ENCODE peak calls at places on chromosomes 3 and 15, in four cellular contexts. One of them, this sample, is unnamed.

GRCh38 chr3:131608296-131608695 is 105.5 kb upstream of the MRPL3 start:
- DNase-seq in activated T-helper 9 cell treated with anti-CD3 and anti-CD28 coated beads, Interleukin-2, amount 50 U/mL, for 16 hours: no peak
- DNase-seq in activated naive CD8-positive, alpha-beta T cell treated with anti-CD3 and anti-CD28 coated beads, Interleukin-2, amount 10 ng/mL, durations not matched to agents 7 days and 5 days: no peak
- DNase-seq in NCI-H1105 treated with DMSO at 0.1 percent for 48 hours: no peak
- DNase-seq in this sample: no peak

GRCh38 chr3:48470286-48470685 is 23.7 kb downstream of the ATRIP start:
- DNase-seq in NCI-H1105 treated with DMSO at 0.1 percent for 48 hours: no peak
- DNase-seq in activated naive CD8-positive, alpha-beta T cell treated with anti-CD3 and anti-CD28 coated beads, Interleukin-2, amount 10 ng/mL, durations not matched to agents 7 days and 5 days: peak
- DNase-seq in activated T-helper 9 cell treated with anti-CD3 and anti-CD28 coated beads, Interleukin-2, amount 50 U/mL, for 16 hours: no peak
- DNase-seq in this sample: no peak

GRCh38 chr15:66997212-66997611 is 68.2 kb upstream of the SMAD3 start:
- DNase-seq in activated naive CD8-positive, alpha-beta T cell treated with anti-CD3 and anti-CD28 coated beads, Interleukin-2, amount 10 ng/mL, durations not matched to agents 7 days and 5 days: no peak
- DNase-seq in activated T-helper 9 cell treated with anti-CD3 and anti-CD28 coated beads, Interleukin-2, amount 50 U/mL, for 16 hours: no peak
- DNase-seq in NCI-H1105 treated with DMSO at 0.1 percent for 48 hours: no peak
- DNase-seq in this sample: peak

GRCh38 chr3:7484636-7485035 is 623.7 kb downstream of the GRM7 start:
- DNase-seq in activated naive CD8-positive, alpha-beta T cell treated with anti-CD3 and anti-CD28 coated beads, Interleukin-2, amount 10 ng/mL, durations not matched to agents 7 days and 5 days: no peak
- DNase-seq in NCI-H1105 treated with DMSO at 0.1 percent for 48 hours: no peak
- DNase-seq in activated T-helper 9 cell treated with anti-CD3 and anti-CD28 coated beads, Interleukin-2, amount 50 U/mL, for 16 hours: no peak
- DNase-seq in this sample: no peak

GRCh38 chr3:73502609-73503560 is 121.9 kb downstream of the PDZRN3 start:
- DNase-seq in activated T-helper 9 cell treated with anti-CD3 and anti-CD28 coated beads, Interleukin-2, amount 50 U/mL, for 16 hours: peak
- DNase-seq in activated naive CD8-positive, alpha-beta T cell treated with anti-CD3 and anti-CD28 coated beads, Interleukin-2, amount 10 ng/mL, durations not matched to agents 7 days and 5 days: peak
- DNase-seq in NCI-H1105 treated with DMSO at 0.1 percent for 48 hours: peak
- DNase-seq in this sample: peak

GRCh38 chr15:45091161-45091560 is 22.8 kb downstream of the DUOX2 start:
- DNase-seq in activated naive CD8-positive, alpha-beta T cell treated with anti-CD3 and anti-CD28 coated beads, Interleukin-2, amount 10 ng/mL, durations not matched to agents 7 days and 5 days: no peak
- DNase-seq in NCI-H1105 treated with DMSO at 0.1 percent for 48 hours: no peak
- DNase-seq in activated T-helper 9 cell treated with anti-CD3 and anti-CD28 coated beads, Interleukin-2, amount 50 U/mL, for 16 hours: no peak
- DNase-seq in this sample: peak

GRCh38 chr15:38189651-38190280 is 62.9 kb upstream of the SPRED1 start:
- DNase-seq in NCI-H1105 treated with DMSO at 0.1 percent for 48 hours: no peak
- DNase-seq in activated naive CD8-positive, alpha-beta T cell treated with anti-CD3 and anti-CD28 coated beads, Interleukin-2, amount 10 ng/mL, durations not matched to agents 7 days and 5 days: no peak
- DNase-seq in activated T-helper 9 cell treated with anti-CD3 and anti-CD28 coated beads, Interleukin-2, amount 50 U/mL, for 16 hours: no peak
- DNase-seq in this sample: no peak

GRCh38 chr15:74396445-74397238 is 29.2 kb upstream of the CYP11A1 start:
- DNase-seq in activated T-helper 9 cell treated with anti-CD3 and anti-CD28 coated beads, Interleukin-2, amount 50 U/mL, for 16 hours: no peak
- DNase-seq in NCI-H1105 treated with DMSO at 0.1 percent for 48 hours: no peak
- DNase-seq in activated naive CD8-positive, alpha-beta T cell treated with anti-CD3 and anti-CD28 coated beads, Interleukin-2, amount 10 ng/mL, durations not matched to agents 7 days and 5 days: no peak
- DNase-seq in this sample: no peak

GRCh38 chr15:74340139-74340538 is 27.3 kb downstream of the CYP11A1 start:
- DNase-seq in activated naive CD8-positive, alpha-beta T cell treated with anti-CD3 and anti-CD28 coated beads, Interleukin-2, amount 10 ng/mL, durations not matched to agents 7 days and 5 days: no peak
- DNase-seq in activated T-helper 9 cell treated with anti-CD3 and anti-CD28 coated beads, Interleukin-2, amount 50 U/mL, for 16 hours: no peak
- DNase-seq in NCI-H1105 treated with DMSO at 0.1 percent for 48 hours: no peak
- DNase-seq in this sample: no peak

GRCh38 chr3:16316847-16317560 is 52.0 kb downstream of the OXNAD1 start:
- DNase-seq in NCI-H1105 treated with DMSO at 0.1 percent for 48 hours: no peak
- DNase-seq in activated T-helper 9 cell treated with anti-CD3 and anti-CD28 coated beads, Interleukin-2, amount 50 U/mL, for 16 hours: no peak
- DNase-seq in activated naive CD8-positive, alpha-beta T cell treated with anti-CD3 and anti-CD28 coated beads, Interleukin-2, amount 10 ng/mL, durations not matched to agents 7 days and 5 days: no peak
- DNase-seq in this sample: no peak

GRCh38 chr3:63943678-63944077 is 31.5 kb upstream of the SCAANT1 start:
- DNase-seq in NCI-H1105 treated with DMSO at 0.1 percent for 48 hours: no peak
- DNase-seq in activated naive CD8-positive, alpha-beta T cell treated with anti-CD3 and anti-CD28 coated beads, Interleukin-2, amount 10 ng/mL, durations not matched to agents 7 days and 5 days: no peak
- DNase-seq in activated T-helper 9 cell treated with anti-CD3 and anti-CD28 coated beads, Interleukin-2, amount 50 U/mL, for 16 hours: no peak
- DNase-seq in this sample: no peak

GRCh38 chr3:101149707-101150106 is 156.5 kb upstream of the ABI3BP start:
- DNase-seq in activated T-helper 9 cell treated with anti-CD3 and anti-CD28 coated beads, Interleukin-2, amount 50 U/mL, for 16 hours: no peak
- DNase-seq in NCI-H1105 treated with DMSO at 0.1 percent for 48 hours: no peak
- DNase-seq in activated naive CD8-positive, alpha-beta T cell treated with anti-CD3 and anti-CD28 coated beads, Interleukin-2, amount 10 ng/mL, durations not matched to agents 7 days and 5 days: no peak
- DNase-seq in this sample: no peak

GRCh38 chr3:24829632-24830229 is 335.1 kb upstream of the THRB start:
- DNase-seq in activated T-helper 9 cell treated with anti-CD3 and anti-CD28 coated beads, Interleukin-2, amount 50 U/mL, for 16 hours: no peak
- DNase-seq in NCI-H1105 treated with DMSO at 0.1 percent for 48 hours: peak
- DNase-seq in activated naive CD8-positive, alpha-beta T cell treated with anti-CD3 and anti-CD28 coated beads, Interleukin-2, amount 10 ng/mL, durations not matched to agents 7 days and 5 days: no peak
- DNase-seq in this sample: no peak

GRCh38 chr15:99956022-99956775 is 223.0 kb upstream of the LYSMD4 start:
- DNase-seq in activated naive CD8-positive, alpha-beta T cell treated with anti-CD3 and anti-CD28 coated beads, Interleukin-2, amount 10 ng/mL, durations not matched to agents 7 days and 5 days: no peak
- DNase-seq in activated T-helper 9 cell treated with anti-CD3 and anti-CD28 coated beads, Interleukin-2, amount 50 U/mL, for 16 hours: no peak
- DNase-seq in NCI-H1105 treated with DMSO at 0.1 percent for 48 hours: no peak
- DNase-seq in this sample: no peak

GRCh38 chr15:40688932-40689799 is 5.8 kb upstream of the RAD51 start:
- DNase-seq in NCI-H1105 treated with DMSO at 0.1 percent for 48 hours: no peak
- DNase-seq in activated T-helper 9 cell treated with anti-CD3 and anti-CD28 coated beads, Interleukin-2, amount 50 U/mL, for 16 hours: no peak
- DNase-seq in activated naive CD8-positive, alpha-beta T cell treated with anti-CD3 and anti-CD28 coated beads, Interleukin-2, amount 10 ng/mL, durations not matched to agents 7 days and 5 days: no peak
- DNase-seq in this sample: no peak

GRCh38 chr3:177521305-177521704 is 324.0 kb upstream of the TBL1XR1 start:
- DNase-seq in activated T-helper 9 cell treated with anti-CD3 and anti-CD28 coated beads, Interleukin-2, amount 50 U/mL, for 16 hours: no peak
- DNase-seq in activated naive CD8-positive, alpha-beta T cell treated with anti-CD3 and anti-CD28 coated beads, Interleukin-2, amount 10 ng/mL, durations not matched to agents 7 days and 5 days: no peak
- DNase-seq in NCI-H1105 treated with DMSO at 0.1 percent for 48 hours: no peak
- DNase-seq in this sample: no peak

GRCh38 chr15:62934236-62934971 is 108.1 kb upstream of the TPM1 start:
- DNase-seq in NCI-H1105 treated with DMSO at 0.1 percent for 48 hours: no peak
- DNase-seq in activated T-helper 9 cell treated with anti-CD3 and anti-CD28 coated beads, Interleukin-2, amount 50 U/mL, for 16 hours: no peak
- DNase-seq in activated naive CD8-positive, alpha-beta T cell treated with anti-CD3 and anti-CD28 coated beads, Interleukin-2, amount 10 ng/mL, durations not matched to agents 7 days and 5 days: no peak
- DNase-seq in this sample: no peak

GRCh38 chr3:18477620-18478019 is 52.5 kb upstream of the SATB1 start:
- DNase-seq in activated T-helper 9 cell treated with anti-CD3 and anti-CD28 coated beads, Interleukin-2, amount 50 U/mL, for 16 hours: no peak
- DNase-seq in NCI-H1105 treated with DMSO at 0.1 percent for 48 hours: no peak
- DNase-seq in activated naive CD8-positive, alpha-beta T cell treated with anti-CD3 and anti-CD28 coated beads, Interleukin-2, amount 10 ng/mL, durations not matched to agents 7 days and 5 days: no peak
- DNase-seq in this sample: no peak

GRCh38 chr3:82276992-82277391 is 515.5 kb upstream of the GBE1 start:
- DNase-seq in activated T-helper 9 cell treated with anti-CD3 and anti-CD28 coated beads, Interleukin-2, amount 50 U/mL, for 16 hours: no peak
- DNase-seq in NCI-H1105 treated with DMSO at 0.1 percent for 48 hours: no peak
- DNase-seq in activated naive CD8-positive, alpha-beta T cell treated with anti-CD3 and anti-CD28 coated beads, Interleukin-2, amount 10 ng/mL, durations not matched to agents 7 days and 5 days: no peak
- DNase-seq in this sample: no peak

GRCh38 chr15:45913451-45913850 is 278.6 kb downstream of the SQOR start:
- DNase-seq in NCI-H1105 treated with DMSO at 0.1 percent for 48 hours: no peak
- DNase-seq in activated naive CD8-positive, alpha-beta T cell treated with anti-CD3 and anti-CD28 coated beads, Interleukin-2, amount 10 ng/mL, durations not matched to agents 7 days and 5 days: no peak
- DNase-seq in activated T-helper 9 cell treated with anti-CD3 and anti-CD28 coated beads, Interleukin-2, amount 50 U/mL, for 16 hours: no peak
- DNase-seq in this sample: no peak

GRCh38 chr3:97432914-97433313 is 331.6 kb upstream of the ARL6 start:
- DNase-seq in activated naive CD8-positive, alpha-beta T cell treated with anti-CD3 and anti-CD28 coated beads, Interleukin-2, amount 10 ng/mL, durations not matched to agents 7 days and 5 days: no peak
- DNase-seq in activated T-helper 9 cell treated with anti-CD3 and anti-CD28 coated beads, Interleukin-2, amount 50 U/mL, for 16 hours: no peak
- DNase-seq in NCI-H1105 treated with DMSO at 0.1 percent for 48 hours: peak
- DNase-seq in this sample: no peak

GRCh38 chr3:16205156-16205870 is 30.8 kb downstream of the GALNT15 start:
- DNase-seq in activated T-helper 9 cell treated with anti-CD3 and anti-CD28 coated beads, Interleukin-2, amount 50 U/mL, for 16 hours: no peak
- DNase-seq in activated naive CD8-positive, alpha-beta T cell treated with anti-CD3 and anti-CD28 coated beads, Interleukin-2, amount 10 ng/mL, durations not matched to agents 7 days and 5 days: no peak
- DNase-seq in NCI-H1105 treated with DMSO at 0.1 percent for 48 hours: no peak
- DNase-seq in this sample: no peak

GRCh38 chr3:42473083-42473932 is 29.1 kb upstream of the VIPR1 start:
- DNase-seq in activated naive CD8-positive, alpha-beta T cell treated with anti-CD3 and anti-CD28 coated beads, Interleukin-2, amount 10 ng/mL, durations not matched to agents 7 days and 5 days: no peak
- DNase-seq in NCI-H1105 treated with DMSO at 0.1 percent for 48 hours: no peak
- DNase-seq in activated T-helper 9 cell treated with anti-CD3 and anti-CD28 coated beads, Interleukin-2, amount 50 U/mL, for 16 hours: no peak
- DNase-seq in this sample: no peak

GRCh38 chr15:99181544-99181943 is 67.8 kb downstream of the TTC23 start:
- DNase-seq in NCI-H1105 treated with DMSO at 0.1 percent for 48 hours: no peak
- DNase-seq in activated T-helper 9 cell treated with anti-CD3 and anti-CD28 coated beads, Interleukin-2, amount 50 U/mL, for 16 hours: no peak
- DNase-seq in activated naive CD8-positive, alpha-beta T cell treated with anti-CD3 and anti-CD28 coated beads, Interleukin-2, amount 10 ng/mL, durations not matched to agents 7 days and 5 days: no peak
- DNase-seq in this sample: peak

GRCh38 chr3:81891496-81891895 is 130.1 kb upstream of the GBE1 start:
- DNase-seq in activated naive CD8-positive, alpha-beta T cell treated with anti-CD3 and anti-CD28 coated beads, Interleukin-2, amount 10 ng/mL, durations not matched to agents 7 days and 5 days: no peak
- DNase-seq in activated T-helper 9 cell treated with anti-CD3 and anti-CD28 coated beads, Interleukin-2, amount 50 U/mL, for 16 hours: no peak
- DNase-seq in NCI-H1105 treated with DMSO at 0.1 percent for 48 hours: peak
- DNase-seq in this sample: no peak

GRCh38 chr15:67108122-67108871 is 42.9 kb downstream of the SMAD3 start:
- DNase-seq in activated T-helper 9 cell treated with anti-CD3 and anti-CD28 coated beads, Interleukin-2, amount 50 U/mL, for 16 hours: no peak
- DNase-seq in NCI-H1105 treated with DMSO at 0.1 percent for 48 hours: no peak
- DNase-seq in activated naive CD8-positive, alpha-beta T cell treated with anti-CD3 and anti-CD28 coated beads, Interleukin-2, amount 10 ng/mL, durations not matched to agents 7 days and 5 days: no peak
- DNase-seq in this sample: no peak

GRCh38 chr3:129622418-129622872 is 16.0 kb upstream of the PLXND1 start:
- DNase-seq in NCI-H1105 treated with DMSO at 0.1 percent for 48 hours: no peak
- DNase-seq in activated naive CD8-positive, alpha-beta T cell treated with anti-CD3 and anti-CD28 coated beads, Interleukin-2, amount 10 ng/mL, durations not matched to agents 7 days and 5 days: no peak
- DNase-seq in activated T-helper 9 cell treated with anti-CD3 and anti-CD28 coated beads, Interleukin-2, amount 50 U/mL, for 16 hours: no peak
- DNase-seq in this sample: no peak

GRCh38 chr3:79767953-79768282 is at the start of gene ROBO1:
- DNase-seq in activated naive CD8-positive, alpha-beta T cell treated with anti-CD3 and anti-CD28 coated beads, Interleukin-2, amount 10 ng/mL, durations not matched to agents 7 days and 5 days: no peak
- DNase-seq in NCI-H1105 treated with DMSO at 0.1 percent for 48 hours: no peak
- DNase-seq in activated T-helper 9 cell treated with anti-CD3 and anti-CD28 coated beads, Interleukin-2, amount 50 U/mL, for 16 hours: no peak
- DNase-seq in this sample: no peak

GRCh38 chr3:52721742-52722033 is 15.8 kb downstream of the SPCS1 start:
- DNase-seq in activated T-helper 9 cell treated with anti-CD3 and anti-CD28 coated beads, Interleukin-2, amount 50 U/mL, for 16 hours: no peak
- DNase-seq in NCI-H1105 treated with DMSO at 0.1 percent for 48 hours: no peak
- DNase-seq in activated naive CD8-positive, alpha-beta T cell treated with anti-CD3 and anti-CD28 coated beads, Interleukin-2, amount 10 ng/mL, durations not matched to agents 7 days and 5 days: no peak
- DNase-seq in this sample: no peak

GRCh38 chr3:169286992-169287391 is 376.5 kb downstream of the MECOM start:
- DNase-seq in NCI-H1105 treated with DMSO at 0.1 percent for 48 hours: peak
- DNase-seq in activated naive CD8-positive, alpha-beta T cell treated with anti-CD3 and anti-CD28 coated beads, Interleukin-2, amount 10 ng/mL, durations not matched to agents 7 days and 5 days: no peak
- DNase-seq in activated T-helper 9 cell treated with anti-CD3 and anti-CD28 coated beads, Interleukin-2, amount 50 U/mL, for 16 hours: no peak
- DNase-seq in this sample: no peak

GRCh38 chr3:38756892-38757291 is 59.1 kb downstream of the SCN10A start:
- DNase-seq in activated naive CD8-positive, alpha-beta T cell treated with anti-CD3 and anti-CD28 coated beads, Interleukin-2, amount 10 ng/mL, durations not matched to agents 7 days and 5 days: no peak
- DNase-seq in activated T-helper 9 cell treated with anti-CD3 and anti-CD28 coated beads, Interleukin-2, amount 50 U/mL, for 16 hours: no peak
- DNase-seq in NCI-H1105 treated with DMSO at 0.1 percent for 48 hours: no peak
- DNase-seq in this sample: no peak

GRCh38 chr3:26260073-26260623 is 362.4 kb upstream of the LRRC3B start:
- DNase-seq in activated naive CD8-positive, alpha-beta T cell treated with anti-CD3 and anti-CD28 coated beads, Interleukin-2, amount 10 ng/mL, durations not matched to agents 7 days and 5 days: no peak
- DNase-seq in NCI-H1105 treated with DMSO at 0.1 percent for 48 hours: no peak
- DNase-seq in activated T-helper 9 cell treated with anti-CD3 and anti-CD28 coated beads, Interleukin-2, amount 50 U/mL, for 16 hours: no peak
- DNase-seq in this sample: no peak

GRCh38 chr15:62977952-62978811 is 64.4 kb upstream of the TPM1 start:
- DNase-seq in activated T-helper 9 cell treated with anti-CD3 and anti-CD28 coated beads, Interleukin-2, amount 50 U/mL, for 16 hours: no peak
- DNase-seq in NCI-H1105 treated with DMSO at 0.1 percent for 48 hours: no peak
- DNase-seq in activated naive CD8-positive, alpha-beta T cell treated with anti-CD3 and anti-CD28 coated beads, Interleukin-2, amount 10 ng/mL, durations not matched to agents 7 days and 5 days: no peak
- DNase-seq in this sample: peak

GRCh38 chr15:90362936-90363212 is 10.8 kb downstream of the ZNF774 start:
- DNase-seq in NCI-H1105 treated with DMSO at 0.1 percent for 48 hours: no peak
- DNase-seq in activated T-helper 9 cell treated with anti-CD3 and anti-CD28 coated beads, Interleukin-2, amount 50 U/mL, for 16 hours: no peak
- DNase-seq in activated naive CD8-positive, alpha-beta T cell treated with anti-CD3 and anti-CD28 coated beads, Interleukin-2, amount 10 ng/mL, durations not matched to agents 7 days and 5 days: no peak
- DNase-seq in this sample: peak

GRCh38 chr3:18745472-18745871 is 320.3 kb upstream of the SATB1 start:
- DNase-seq in activated naive CD8-positive, alpha-beta T cell treated with anti-CD3 and anti-CD28 coated beads, Interleukin-2, amount 10 ng/mL, durations not matched to agents 7 days and 5 days: no peak
- DNase-seq in NCI-H1105 treated with DMSO at 0.1 percent for 48 hours: no peak
- DNase-seq in activated T-helper 9 cell treated with anti-CD3 and anti-CD28 coated beads, Interleukin-2, amount 50 U/mL, for 16 hours: no peak
- DNase-seq in this sample: no peak